ENCODE peak calls at places on chromosomes 11 and 22, in five cellular contexts. V is NCI-H446 treated with DMSO at 0.1 percent for 48 hours, J is NCI-H2081, Y is PC-3, B is Kasumi-1. S is an unnamed sample.

GRCh38 chr22:40121463-40121862 is 56.3 kb upstream of the TNRC6B start:
- DNase-seq in V (no peak), J (no peak), Y (no peak), B (no peak), S (no peak)

GRCh38 chr11:100865443-100865842 is 178.4 kb downstream of the ARHGAP42 start:
- DNase-seq in V (no peak), J (no peak), Y (peak), B (no peak), S (no peak)

GRCh38 chr11:44770401-44770800 is 43.6 kb downstream of the TSPAN18 start:
- DNase-seq in V (no peak), J (no peak), Y (no peak), B (peak), S (no peak)

GRCh38 chr11:87463486-87464102 is 425.9 kb downstream of the TMEM135 start:
- DNase-seq in V (no peak), J (peak), Y (peak), B (peak), S (no peak)

GRCh38 chr22:27348634-27349033 is 452.9 kb downstream of the MN1 start:
- DNase-seq in V (no peak), J (no peak), Y (no peak), B (no peak), S (no peak)

GRCh38 chr11:26331911-26332571 is at the start of gene ANO3:
- DNase-seq in V (no peak), J (peak), Y (peak), B (peak), S (peak)

GRCh38 chr11:71189768-71190315 is 62.5 kb downstream of the SHANK2 start:
- DNase-seq in V (no peak), J (no peak), Y (no peak), B (no peak), S (no peak)

GRCh38 chr22:43200031-43200430 is 13.1 kb upstream of the TTLL12 start:
- DNase-seq in V (no peak), J (no peak), Y (no peak), B (no peak), S (no peak)

GRCh38 chr11:102527701-102528100 is 2.8 kb downstream of the MMP7 start:
- DNase-seq in V (no peak), J (no peak), Y (peak), B (no peak), S (no peak)

GRCh38 chr22:40757071-40757470 is 62.1 kb downstream of the SLC25A17 start:
- DNase-seq in V (no peak), J (no peak), Y (peak), B (no peak), S (no peak)

GRCh38 chr11:128305588-128305987 is 281.8 kb downstream of the ETS1 start:
- DNase-seq in V (no peak), J (no peak), Y (no peak), B (no peak), S (no peak)

GRCh38 chr22:39457047-39457545 is 284 bp downstream of the MGAT3 start:
- DNase-seq in V (no peak), J (no peak), Y (no peak), B (no peak), S (no peak)

GRCh38 chr11:82995754-82996398 is 75.8 kb downstream of the RAB30 start:
- DNase-seq in V (no peak), J (no peak), Y (no peak), B (no peak), S (no peak)

GRCh38 chr11:132941024-132941646 is 591.2 kb downstream of the OPCML start:
- DNase-seq in V (no peak), J (peak), Y (peak), B (peak), S (no peak)

GRCh38 chr11:36469063-36469462 is 41.0 kb downstream of the TRAF6 start:
- DNase-seq in V (no peak), J (no peak), Y (no peak), B (no peak), S (no peak)

GRCh38 chr11:10623797-10624761 is 55.6 kb upstream of the LYVE1 start:
- DNase-seq in V (no peak), J (no peak), Y (peak), B (peak), S (no peak)

GRCh38 chr11:117337061-117337460 is 9.4 kb downstream of the CEP164 start:
- DNase-seq in V (no peak), J (no peak), Y (no peak), B (no peak), S (no peak)

GRCh38 chr11:134754823-134755198 is 342.8 kb upstream of the B3GAT1 start:
- DNase-seq in V (no peak), J (no peak), Y (no peak), B (no peak), S (no peak)

GRCh38 chr11:33869511-33870422 is 22.1 kb downstream of the LMO2 start:
- DNase-seq in V (peak), J (peak), Y (peak), B (peak), S (no peak)

GRCh38 chr11:59183768-59184167 is 11.8 kb downstream of the DTX4 start:
- DNase-seq in V (no peak), J (no peak), Y (no peak), B (no peak), S (no peak)

S was measured in DMS 273 treated with DMSO at 0.1 percent for 48 hours.